ENCODE peak calls at places on chromosome 6, in seven cellular contexts. G is AG20443; N is CD4-positive, alpha-beta memory T cell; V is T-helper 1 cell; U is MG63; A is AML-193; F is activated naive CD8-positive, alpha-beta T cell treated with anti-CD3 and anti-CD28 coated beads, Interleukin-2, amount 10 ng/mL, durations not matched to agents 7 days and 5 days. E is an unnamed sample.

GRCh38 chr6:37155394-37156312 is 14.3 kb upstream of the PIM1 start:
- DNase-seq in N (no peak), V (no peak), F (no peak), U (no peak), A (no peak), G (no peak), E (no peak)

GRCh38 chr6:111540971-111541719 is 58.1 kb upstream of the REV3L start:
- DNase-seq in V (no peak), G (no peak), N (no peak), F (no peak), A (no peak), U (no peak), E (no peak)

GRCh38 chr6:118574051-118574865 is 26.2 kb downstream of the PLN start:
- DNase-seq in N (no peak), F (no peak), A (no peak), V (no peak), U (no peak), G (no peak), E (no peak)

GRCh38 chr6:31175961-31176360 is 5.5 kb upstream of the POU5F1 start:
- DNase-seq in V (no peak), G (peak), N (no peak), A (no peak), F (no peak), U (peak), E (peak)

GRCh38 chr6:44166591-44167184 is 8.1 kb downstream of the CAPN11 start:
- DNase-seq in A (peak), G (no peak), U (no peak), F (no peak), N (no peak), V (no peak), E (no peak)

GRCh38 chr6:40586369-40586768 is 795 bp downstream of the LRFN2 start:
- DNase-seq in A (no peak), U (no peak), V (no peak), N (no peak), F (no peak), G (no peak), E (no peak)

GRCh38 chr6:167700199-167700598 is 126.5 kb upstream of the AFDN start:
- DNase-seq in N (no peak), U (no peak), F (no peak), A (no peak), G (no peak), V (no peak), E (no peak)

GRCh38 chr6:32843321-32843978 is 397 bp downstream of the PSMB8 start:
- DNase-seq in U (no peak), N (no peak), G (no peak), V (no peak), A (peak), F (no peak), E (no peak)

GRCh38 chr6:81735756-81736380 is 16.6 kb downstream of the TENT5A start:
- DNase-seq in F (no peak), G (no peak), V (no peak), N (no peak), U (no peak), A (peak), E (no peak)

GRCh38 chr6:42166444-42167141 is 6.6 kb upstream of the GUCA1A start:
- DNase-seq in F (peak), U (peak), G (peak), V (peak), N (peak), A (peak), E (peak)

GRCh38 chr6:36249010-36249409 is 20.9 kb upstream of the PNPLA1 start:
- DNase-seq in A (no peak), V (no peak), N (no peak), U (peak), G (no peak), F (no peak), E (no peak)

GRCh38 chr6:37979392-37980221 is 160.1 kb downstream of the ZFAND3 start:
- DNase-seq in U (no peak), A (no peak), V (no peak), F (no peak), N (no peak), G (no peak), E (no peak)

GRCh38 chr6:34425498-34426410 is at the start of gene RPS10:
- DNase-seq in V (peak), U (peak), N (peak), G (peak), A (peak), F (peak), E (peak)

GRCh38 chr6:26243742-26244141 is 121.3 kb upstream of the BTN3A2 start:
- DNase-seq in F (no peak), V (no peak), U (no peak), A (no peak), G (no peak), N (no peak), E (no peak)

GRCh38 chr6:129317931-129318820 is 391.8 kb downstream of the ARHGAP18 start:
- DNase-seq in G (peak), N (no peak), U (peak), A (no peak), V (no peak), F (no peak), E (no peak)